ENCODE peak calls at places on chromosomes 12 and 14, in ten cellular contexts. One of them, this sample, is unnamed.

GRCh38 chr12:116861331-116861730 is 19.9 kb downstream of the HRK start:
- DNase-seq in T follicular helper cell: no peak
- DNase-seq in non-pigmented ciliary epithelial cell: peak
- DNase-seq in NCI-H446: no peak
- DNase-seq in HCEC 1CT: peak
- DNase-seq in psoas muscle: peak
- DNase-seq in iris pigment epithelial cell: peak
- DNase-seq in G401: no peak
- DNase-seq in amniotic epithelial cell: peak
- DNase-seq in globus pallidus: peak
- DNase-seq in this sample: peak

GRCh38 chr12:77537648-77538047 is 293.0 kb upstream of the NAV3 start:
- DNase-seq in amniotic epithelial cell: peak
- DNase-seq in iris pigment epithelial cell: peak
- DNase-seq in globus pallidus: no peak
- DNase-seq in G401: no peak
- DNase-seq in T follicular helper cell: no peak
- DNase-seq in HCEC 1CT: peak
- DNase-seq in NCI-H446: no peak
- DNase-seq in psoas muscle: no peak
- DNase-seq in non-pigmented ciliary epithelial cell: no peak
- DNase-seq in this sample: no peak

GRCh38 chr12:90407841-90408240 is 547.1 kb downstream of the CCER1 start:
- DNase-seq in non-pigmented ciliary epithelial cell: no peak
- DNase-seq in T follicular helper cell: no peak
- DNase-seq in iris pigment epithelial cell: no peak
- DNase-seq in NCI-H446: no peak
- DNase-seq in G401: no peak
- DNase-seq in psoas muscle: no peak
- DNase-seq in HCEC 1CT: no peak
- DNase-seq in globus pallidus: peak
- DNase-seq in amniotic epithelial cell: peak
- DNase-seq in this sample: no peak

GRCh38 chr12:112557954-112558630 is 139.3 kb downstream of the PTPN11 start:
- DNase-seq in T follicular helper cell: no peak
- DNase-seq in iris pigment epithelial cell: no peak
- DNase-seq in NCI-H446: no peak
- DNase-seq in psoas muscle: no peak
- DNase-seq in HCEC 1CT: no peak
- DNase-seq in G401: peak
- DNase-seq in globus pallidus: no peak
- DNase-seq in amniotic epithelial cell: no peak
- DNase-seq in non-pigmented ciliary epithelial cell: no peak
- DNase-seq in this sample: no peak

GRCh38 chr14:61662437-61663311 is 32.6 kb upstream of the HIF1A start:
- DNase-seq in non-pigmented ciliary epithelial cell: peak
- DNase-seq in psoas muscle: no peak
- DNase-seq in HCEC 1CT: peak
- DNase-seq in G401: no peak
- DNase-seq in iris pigment epithelial cell: peak
- DNase-seq in NCI-H446: no peak
- DNase-seq in globus pallidus: no peak
- DNase-seq in T follicular helper cell: no peak
- DNase-seq in amniotic epithelial cell: peak
- DNase-seq in this sample: no peak

GRCh38 chr14:59123975-59124374 is 64.5 kb upstream of the DAAM1 start:
- DNase-seq in iris pigment epithelial cell: peak
- DNase-seq in G401: peak
- DNase-seq in amniotic epithelial cell: peak
- DNase-seq in non-pigmented ciliary epithelial cell: peak
- DNase-seq in NCI-H446: peak
- DNase-seq in psoas muscle: no peak
- DNase-seq in globus pallidus: peak
- DNase-seq in HCEC 1CT: peak
- DNase-seq in T follicular helper cell: no peak
- DNase-seq in this sample: no peak

GRCh38 chr12:125072496-125072895 is 7.3 kb downstream of the AACS start:
- DNase-seq in amniotic epithelial cell: no peak
- DNase-seq in NCI-H446: no peak
- DNase-seq in iris pigment epithelial cell: no peak
- DNase-seq in T follicular helper cell: no peak
- DNase-seq in G401: no peak
- DNase-seq in HCEC 1CT: no peak
- DNase-seq in psoas muscle: no peak
- DNase-seq in non-pigmented ciliary epithelial cell: no peak
- DNase-seq in globus pallidus: no peak
- DNase-seq in this sample: no peak

GRCh38 chr12:19967001-19967400 is 401.3 kb upstream of the PDE3A start:
- DNase-seq in NCI-H446: no peak
- DNase-seq in amniotic epithelial cell: peak
- DNase-seq in G401: no peak
- DNase-seq in iris pigment epithelial cell: no peak
- DNase-seq in T follicular helper cell: no peak
- DNase-seq in psoas muscle: no peak
- DNase-seq in globus pallidus: no peak
- DNase-seq in HCEC 1CT: no peak
- DNase-seq in non-pigmented ciliary epithelial cell: no peak
- DNase-seq in this sample: no peak

GRCh38 chr12:113961921-113962710 is 4.0 kb downstream of the RBM19 start:
- DNase-seq in iris pigment epithelial cell: peak
- DNase-seq in psoas muscle: no peak
- DNase-seq in globus pallidus: no peak
- DNase-seq in G401: no peak
- DNase-seq in amniotic epithelial cell: peak
- DNase-seq in NCI-H446: no peak
- DNase-seq in HCEC 1CT: peak
- DNase-seq in T follicular helper cell: no peak
- DNase-seq in non-pigmented ciliary epithelial cell: peak
- DNase-seq in this sample: no peak

GRCh38 chr12:132600048-132601032 is 10.0 kb downstream of the LRCOL1 start:
- DNase-seq in G401: peak
- DNase-seq in HCEC 1CT: no peak
- DNase-seq in non-pigmented ciliary epithelial cell: no peak
- DNase-seq in psoas muscle: peak
- DNase-seq in iris pigment epithelial cell: peak
- DNase-seq in T follicular helper cell: no peak
- DNase-seq in NCI-H446: peak
- DNase-seq in amniotic epithelial cell: peak
- DNase-seq in globus pallidus: peak
- DNase-seq in this sample: no peak

GRCh38 chr12:117857632-117858274 is 111.0 kb downstream of the KSR2 start:
- DNase-seq in NCI-H446: no peak
- DNase-seq in G401: peak
- DNase-seq in non-pigmented ciliary epithelial cell: no peak
- DNase-seq in amniotic epithelial cell: peak
- DNase-seq in psoas muscle: no peak
- DNase-seq in HCEC 1CT: peak
- DNase-seq in globus pallidus: no peak
- DNase-seq in iris pigment epithelial cell: peak
- DNase-seq in T follicular helper cell: peak
- DNase-seq in this sample: no peak

GRCh38 chr12:2627343-2628191 is 167.2 kb upstream of the FKBP4 start:
- DNase-seq in globus pallidus: no peak
- DNase-seq in psoas muscle: no peak
- DNase-seq in HCEC 1CT: no peak
- DNase-seq in iris pigment epithelial cell: no peak
- DNase-seq in amniotic epithelial cell: no peak
- DNase-seq in NCI-H446: no peak
- DNase-seq in non-pigmented ciliary epithelial cell: no peak
- DNase-seq in T follicular helper cell: no peak
- DNase-seq in G401: no peak
- DNase-seq in this sample: no peak

This sample was measured in HS-5.